ENCODE peak calls at places on chromosomes 7 and 10, in five cellular contexts. A is NCI-H1436, O is NCI-H460, Q is NCI-H2081, B is renal cortical epithelial cell. K is an unnamed sample.

GRCh38 chr10:124721295-124722052 is 22.7 kb downstream of the FAM53B start:
- DNase-seq in A (no peak), O (no peak), Q (peak; percentile 4), B (no peak), K (no peak)

GRCh38 chr7:16293669-16294425 is 127.5 kb downstream of the CRPPA start:
- DNase-seq in A (no peak), O (no peak), Q (no peak), B (peak; percentile 15), K (no peak)

GRCh38 chr10:107889101-107889500 is 724.6 kb upstream of the SORCS1 start:
- DNase-seq in A (no peak), O (no peak), Q (no peak), B (no peak), K (no peak)

GRCh38 chr10:97713351-97713827 is at the start of gene MARVELD1:
- DNase-seq in A (peak; percentile 27), O (no peak), Q (peak; percentile 6), B (no peak), K (peak; percentile 70)

GRCh38 chr7:23593706-23594105 is 3.5 kb upstream of the CCDC126 start:
- DNase-seq in A (no peak), O (no peak), Q (no peak), B (no peak), K (no peak)

GRCh38 chr7:117872565-117873055 is 631 bp downstream of the CTTNBP2 start:
- DNase-seq in A (no peak), O (no peak), Q (no peak), B (peak; percentile 29), K (peak; percentile 65)

GRCh38 chr10:31929986-31930675 is 1.5 kb upstream of the ARHGAP12 start:
- DNase-seq in A (no peak), O (no peak), Q (no peak), B (no peak), K (peak; percentile 37)

GRCh38 chr10:86103391-86104101 is 263.0 kb downstream of the GRID1 start:
- DNase-seq in A (no peak), O (no peak), Q (no peak), B (no peak), K (no peak)

GRCh38 chr7:141370178-141370577 is 181.0 kb upstream of the AGK start:
- DNase-seq in A (no peak), O (no peak), Q (no peak), B (no peak), K (no peak)

GRCh38 chr7:129489491-129489890 is 12.8 kb upstream of the SMKR1 start:
- DNase-seq in A (no peak), O (no peak), Q (no peak), B (peak; percentile 31), K (no peak)

GRCh38 chr10:77556990-77557601 is 80.5 kb downstream of the KCNMA1 start:
- DNase-seq in A (no peak), O (no peak), Q (no peak), B (no peak), K (peak; percentile 75)

GRCh38 chr7:100476903-100477870 is 1.8 kb downstream of the TSC22D4 start:
- DNase-seq in A (no peak), O (no peak), Q (no peak), B (no peak), K (no peak)

GRCh38 chr10:58817499-58817898 is 304.8 kb downstream of the BICC1 start:
- DNase-seq in A (no peak), O (peak; percentile 13), Q (no peak), B (no peak), K (no peak)

GRCh38 chr7:51306761-51307160 is 9.8 kb downstream of the COBL start:
- DNase-seq in A (no peak), O (no peak), Q (no peak), B (no peak), K (no peak)

GRCh38 chr7:6272481-6273323 is at the start of gene CYTH3:
- DNase-seq in A (peak; percentile 65), O (peak; percentile 77), Q (peak; percentile 78), B (peak; percentile 36), K (peak; percentile 89)

GRCh38 chr10:72272689-72273409 is 875 bp upstream of the DDIT4 start:
- DNase-seq in A (peak; percentile 59), O (peak; percentile 100), Q (peak; percentile 78), B (peak; percentile 82), K (peak; percentile 87)

GRCh38 chr7:50473531-50473930 is 23.4 kb upstream of the FIGNL1 start:
- DNase-seq in A (no peak), O (no peak), Q (no peak), B (no peak), K (no peak)

GRCh38 chr7:39589323-39590111 is 23.3 kb downstream of the YAE1 start:
- DNase-seq in A (peak; percentile 4), O (no peak), Q (no peak), B (peak; percentile 95), K (peak; percentile 70)

GRCh38 chr10:116767235-116767634 is 24.9 kb upstream of the HSPA12A start:
- DNase-seq in A (no peak), O (no peak), Q (no peak), B (no peak), K (no peak)

GRCh38 chr10:80524190-80524589 is 13.5 kb upstream of the SH2D4B start:
- DNase-seq in A (no peak), O (no peak), Q (no peak), B (no peak), K (no peak)

GRCh38 chr7:33677556-33677955 is 227.8 kb upstream of the BMPER start:
- DNase-seq in A (no peak), O (no peak), Q (no peak), B (no peak), K (no peak)

GRCh38 chr10:132148261-132149251 is 38.2 kb upstream of the DPYSL4 start:
- DNase-seq in A (no peak), O (no peak), Q (no peak), B (no peak), K (no peak)

GRCh38 chr7:150799741-150800575 is at the start of gene TMEM176B:
- DNase-seq in A (no peak), O (no peak), Q (peak; percentile 67), B (no peak), K (no peak)

GRCh38 chr10:24396396-24396795 is 187.5 kb downstream of the KIAA1217 start:
- DNase-seq in A (no peak), O (no peak), Q (no peak), B (no peak), K (no peak)